ENCODE peak calls at places on chromosomes 4 and X, in four cellular contexts. Y, E, G and H are unnamed samples.

GRCh38 chr4:15914291-15914690 is 24.2 kb downstream of the FGFBP1 start:
- DNase-seq in Y (no peak), E (no peak), G (no peak), H (no peak)

GRCh38 chrX:70553516-70553915 is 108.9 kb downstream of the DLG3 start:
- DNase-seq in Y (no peak), E (no peak), G (no peak), H (no peak)

GRCh38 chr4:137961051-137961438 is 281.1 kb downstream of the SLC7A11 start:
- DNase-seq in Y (no peak), E (peak; percentile 1), G (peak; percentile 55), H (no peak)

GRCh38 chrX:85379174-85379907 is at the start of gene POF1B:
- DNase-seq in Y (peak; percentile 15), E (peak; percentile 59), G (peak; percentile 27), H (peak; percentile 54)

GRCh38 chr4:52822583-52823477 is 39.3 kb upstream of the RASL11B start:
- DNase-seq in Y (no peak), E (no peak), G (peak; percentile 44), H (no peak)

GRCh38 chr4:109701566-109702399 is 1.5 kb downstream of the CASP6 start:
- DNase-seq in Y (no peak), E (no peak), G (no peak), H (no peak)

GRCh38 chr4:167274346-167274745 is 40.1 kb upstream of the SPOCK3 start:
- DNase-seq in Y (no peak), E (no peak), G (no peak), H (no peak)

GRCh38 chrX:69297521-69297920 is 132.3 kb upstream of the PJA1 start:
- DNase-seq in Y (no peak), E (no peak), G (no peak), H (no peak)

GRCh38 chr4:167717495-167717894 is 374.8 kb upstream of the ANXA10 start:
- DNase-seq in Y (no peak), E (no peak), G (no peak), H (no peak)

GRCh38 chr4:156347412-156348075 is 393.9 kb upstream of the CTSO start:
- DNase-seq in Y (no peak), E (no peak), G (no peak), H (no peak)

GRCh38 chr4:123856689-123857545 is 460.3 kb downstream of the SPRY1 start:
- DNase-seq in Y (no peak), E (peak; percentile 10), G (peak; percentile 32), H (peak; percentile 14)

GRCh38 chr4:167930171-167930570 is 162.2 kb upstream of the ANXA10 start:
- DNase-seq in Y (no peak), E (no peak), G (no peak), H (no peak)

GRCh38 chr4:64272432-64272831 is 136.8 kb downstream of the TECRL start:
- DNase-seq in Y (no peak), E (no peak), G (no peak), H (no peak)

GRCh38 chrX:53116101-53116500 is 22.2 kb downstream of the KANTR start:
- DNase-seq in Y (no peak), E (no peak), G (no peak), H (no peak)

GRCh38 chrX:99798951-99799350 is 611.1 kb downstream of the PCDH19 start:
- DNase-seq in Y (no peak), E (no peak), G (no peak), H (no peak)

GRCh38 chrX:18883234-18883960 is 100.5 kb downstream of the PHKA2 start:
- DNase-seq in Y (no peak), E (peak; percentile 56), G (no peak), H (no peak)

GRCh38 chr4:118811008-118811764 is 24.7 kb downstream of the SEC24D start:
- DNase-seq in Y (no peak), E (no peak), G (no peak), H (no peak)

GRCh38 chrX:77785400-77785745 is 643 bp downstream of the ATRX start:
- DNase-seq in Y (no peak), E (peak; percentile 40), G (no peak), H (peak; percentile 13)

GRCh38 chrX:41923925-41924693 is 755 bp upstream of the CASK start:
- DNase-seq in Y (no peak), E (peak; percentile 68), G (no peak), H (peak; percentile 53)

GRCh38 chrX:101230636-101231035 is 11.1 kb downstream of the DRP2 start:
- DNase-seq in Y (no peak), E (no peak), G (no peak), H (no peak)

GRCh38 chrX:120305531-120306145 is 5.6 kb downstream of the TMEM255A start:
- DNase-seq in Y (no peak), E (no peak), G (no peak), H (no peak)

GRCh38 chr4:149555146-149555545 is 260.5 kb downstream of the IQCM start:
- DNase-seq in Y (no peak), E (no peak), G (no peak), H (no peak)

GRCh38 chr4:185846550-185847210 is 34.7 kb upstream of the SORBS2 start:
- DNase-seq in Y (no peak), E (no peak), G (no peak), H (no peak)

GRCh38 chr4:159178147-159178541 is 75.3 kb downstream of the RAPGEF2 start:
- DNase-seq in Y (no peak), E (no peak), G (no peak), H (no peak)

GRCh38 chr4:159175989-159176375 is 73.1 kb downstream of the RAPGEF2 start:
- DNase-seq in Y (no peak), E (no peak), G (no peak), H (no peak)

GRCh38 chr4:159174645-159175147 is 71.8 kb downstream of the RAPGEF2 start:
- DNase-seq in Y (no peak), E (no peak), G (no peak), H (no peak)

GRCh38 chr4:159177265-159178146 is 74.6 kb downstream of the RAPGEF2 start:
- DNase-seq in Y (no peak), E (no peak), G (no peak), H (no peak)

GRCh38 chr4:159175165-159175988 is 72.5 kb downstream of the RAPGEF2 start:
- DNase-seq in Y (no peak), E (peak; percentile 89), G (peak; percentile 62), H (peak; percentile 68)
- TF ChIP-seq POLR2A in Y (no peak), E (no peak), G (no peak), H (no peak)

GRCh38 chr4:125314676-125315570 is at the start of gene FAT4:
- DNase-seq in Y (peak; percentile 99), E (peak; percentile 88), G (peak; percentile 89), H (peak; percentile 86)
- TF ChIP-seq POLR2A in Y (peak; percentile 92), E (peak; percentile 13), G (no peak), H (no peak)

GRCh38 chrX:15334561-15334960 is 762 bp downstream of the PIGA start:
- DNase-seq in Y (no peak), E (no peak), G (no peak), H (peak; percentile 27)
- TF ChIP-seq POLR2A in Y (no peak), E (no peak), G (no peak), H (no peak)

GRCh38 chr4:2036327-2036726 is 22.8 kb upstream of the NAT8L start:
- DNase-seq in Y (no peak), E (no peak), G (no peak), H (no peak)
- TF ChIP-seq POLR2A in Y (no peak), E (no peak), G (no peak), H (no peak)

DNA sequence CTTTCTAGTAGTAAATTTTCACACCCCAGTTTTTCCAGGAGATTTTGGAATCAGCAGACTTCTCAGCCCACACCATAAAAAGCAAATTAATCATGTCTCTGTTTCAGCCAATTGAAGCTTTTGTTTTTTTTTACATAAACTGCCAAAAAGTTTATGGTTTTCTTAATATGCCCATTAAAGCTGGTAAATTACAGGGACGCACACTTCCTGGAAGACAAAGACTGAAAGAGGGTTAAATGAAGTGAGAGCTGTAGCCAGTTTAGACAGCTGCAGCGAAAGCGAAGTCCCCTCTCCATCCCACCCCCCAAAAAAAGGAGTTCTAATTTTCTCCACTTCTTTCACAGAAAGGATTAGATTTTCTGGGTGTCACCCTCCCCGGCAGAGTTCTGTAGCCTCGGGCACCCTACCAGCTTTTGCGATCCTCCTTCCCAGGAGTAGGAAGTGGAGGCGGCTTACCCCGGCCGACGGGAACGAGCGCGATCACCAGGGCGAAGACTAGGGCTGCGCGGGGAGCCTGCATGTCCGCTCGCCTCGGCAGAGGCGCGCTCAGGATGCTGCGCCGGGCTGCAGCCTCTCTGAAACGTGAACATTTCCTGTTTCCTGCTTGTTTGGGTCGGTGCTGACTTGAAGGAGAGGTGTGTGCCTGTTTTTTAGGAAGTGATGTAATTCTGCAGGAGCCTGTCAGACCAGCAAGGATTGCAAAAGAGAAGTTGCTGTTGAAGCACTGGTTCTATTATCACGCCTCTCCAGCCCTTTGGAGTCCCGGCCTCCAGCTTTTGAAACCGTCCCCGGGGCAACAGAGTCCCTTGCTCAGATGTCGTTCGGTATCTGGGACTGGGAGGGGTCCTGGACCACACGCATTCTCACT is at the start of gene TMEM154:
- DNase-seq in Y (peak; percentile 75), E (peak; percentile 1), G (peak; percentile 65), H (peak; percentile 26)
- TF ChIP-seq POLR2A in Y (peak; percentile 62), E (no peak), G (no peak), H (peak; percentile 49)

DNA sequence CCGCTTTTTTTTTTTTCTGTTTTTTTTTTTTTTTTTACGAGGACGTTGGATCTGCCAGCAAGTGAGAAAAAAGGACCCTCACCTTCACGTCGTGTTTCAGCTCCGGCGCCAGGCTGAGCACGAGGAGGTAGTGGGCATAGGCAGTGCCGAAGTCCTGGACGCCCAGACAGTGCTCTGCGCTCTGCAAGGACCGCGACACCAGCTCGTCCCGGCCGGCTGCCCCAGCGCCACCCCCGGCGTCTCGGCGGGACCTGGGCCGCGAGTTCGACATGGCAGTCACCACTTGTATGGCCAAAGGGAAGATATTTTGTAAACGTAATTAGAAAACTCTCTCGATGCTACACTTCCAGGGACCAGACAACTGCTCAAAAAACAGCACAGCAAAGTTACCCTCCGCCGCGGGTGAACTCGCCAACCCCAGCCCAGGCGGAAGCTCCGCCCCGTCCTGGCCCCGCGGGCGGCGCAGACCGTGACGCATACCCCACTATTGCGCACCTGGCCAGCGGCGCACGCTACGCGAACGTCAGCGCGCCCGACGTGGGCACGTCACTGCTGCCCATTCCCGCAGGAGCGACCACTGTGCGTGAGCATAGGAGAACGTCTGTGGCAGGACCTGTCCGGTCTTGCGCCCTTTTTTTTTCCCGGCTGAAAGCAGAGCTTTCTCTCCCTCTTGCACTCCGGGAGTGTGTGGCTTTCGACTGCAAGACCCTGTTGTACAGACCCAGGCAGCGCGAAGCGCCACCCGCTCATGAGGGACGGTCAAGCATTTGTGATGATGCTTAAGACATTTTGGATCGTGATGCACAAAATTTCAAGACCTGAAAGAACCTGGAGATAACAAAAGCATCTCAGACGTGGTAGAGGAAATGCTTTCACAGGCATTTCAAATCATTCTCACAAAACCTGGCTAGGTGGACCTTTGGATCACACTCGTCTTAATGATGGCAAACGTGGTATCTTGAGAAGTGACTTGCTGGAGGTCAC is at the start of gene PRMT9:
- DNase-seq in Y (peak; percentile 95), E (peak; percentile 86), G (peak; percentile 86), H (peak; percentile 90)
- TF ChIP-seq POLR2A in Y (peak; percentile 83), E (peak; percentile 96), G (no peak), H (peak; percentile 91)